ENCODE peak calls at places on chromosomes 13 and 19, in four cellular contexts. One of them, this sample, is unnamed.

GRCh38 chr19:47497073-47497766 is 13.2 kb upstream of the KPTN start:
- DNase-seq in WTC11: no peak
- DNase-seq in K562: peak; percentile 91
- DNase-seq in HepG2: no peak
- DNase-seq in this sample: no peak

GRCh38 chr19:43914051-43914450 is 21.0 kb downstream of the ZNF45 start:
- DNase-seq in K562: no peak
- DNase-seq in WTC11: no peak
- DNase-seq in HepG2: no peak
- DNase-seq in this sample: no peak

GRCh38 chr13:108033800-108034707 is 181.3 kb downstream of the LIG4 start:
- DNase-seq in WTC11: no peak
- DNase-seq in K562: no peak
- DNase-seq in HepG2: peak; percentile 18
- DNase-seq in this sample: no peak

GRCh38 chr13:53136554-53136953 is 107.9 kb downstream of the OLFM4 start:
- DNase-seq in WTC11: no peak
- DNase-seq in K562: no peak
- DNase-seq in HepG2: no peak
- DNase-seq in this sample: no peak

GRCh38 chr13:37344051-37344450 is 238.6 kb upstream of the CSNK1A1L start:
- DNase-seq in HepG2: no peak
- DNase-seq in WTC11: no peak
- DNase-seq in K562: no peak
- DNase-seq in this sample: no peak

GRCh38 chr19:4980087-4980486 is 11.2 kb downstream of the KDM4B start:
- DNase-seq in WTC11: no peak
- DNase-seq in HepG2: no peak
- DNase-seq in K562: no peak
- DNase-seq in this sample: no peak

GRCh38 chr13:29464105-29464679 is 131.3 kb downstream of the SLC7A1 start:
- DNase-seq in WTC11: no peak
- DNase-seq in K562: no peak
- DNase-seq in HepG2: no peak
- DNase-seq in this sample: no peak

GRCh38 chr19:3464797-3465235 is 15.5 kb downstream of the SMIM24 start:
- DNase-seq in WTC11: no peak
- DNase-seq in HepG2: no peak
- DNase-seq in K562: no peak
- DNase-seq in this sample: no peak

GRCh38 chr19:4007836-4008539 is 452 bp downstream of the PIAS4 start:
- DNase-seq in K562: peak; percentile 42
- DNase-seq in HepG2: peak; percentile 18
- DNase-seq in WTC11: peak; percentile 40
- DNase-seq in this sample: no peak

GRCh38 chr13:103607995-103608394 is 541.8 kb upstream of the SLC10A2 start:
- DNase-seq in K562: no peak
- DNase-seq in HepG2: no peak
- DNase-seq in WTC11: no peak
- DNase-seq in this sample: no peak

GRCh38 chr19:32619051-32619685 is 38.2 kb downstream of the PDCD5 start:
- DNase-seq in K562: no peak
- DNase-seq in HepG2: no peak
- DNase-seq in WTC11: no peak
- DNase-seq in this sample: no peak

GRCh38 chr13:39672378-39673132 is 17.1 kb downstream of the COG6 start:
- DNase-seq in WTC11: no peak
- DNase-seq in HepG2: no peak
- DNase-seq in K562: no peak
- DNase-seq in this sample: no peak

GRCh38 chr19:33273881-33274662 is 28.3 kb downstream of the CEBPA start:
- DNase-seq in WTC11: no peak
- DNase-seq in K562: no peak
- DNase-seq in HepG2: peak; percentile 56
- DNase-seq in this sample: no peak

GRCh38 chr19:16611121-16611520 is 16.9 kb downstream of the MED26 start:
- DNase-seq in K562: no peak
- DNase-seq in WTC11: no peak
- DNase-seq in HepG2: no peak
- DNase-seq in this sample: no peak

GRCh38 chr13:75079226-75079625 is 402.7 kb downstream of the TBC1D4 start:
- DNase-seq in WTC11: no peak
- DNase-seq in HepG2: no peak
- DNase-seq in K562: no peak
- DNase-seq in this sample: no peak

GRCh38 chr13:50909605-50910482 is at the start of gene RNASEH2B:
- DNase-seq in WTC11: peak; percentile 67
- DNase-seq in K562: peak; percentile 78
- DNase-seq in HepG2: peak; percentile 58
- DNase-seq in this sample: peak; percentile 71

GRCh38 chr19:51009061-51009891 is 7.9 kb upstream of the KLK8 start:
- DNase-seq in K562: no peak
- DNase-seq in HepG2: no peak
- DNase-seq in WTC11: no peak
- DNase-seq in this sample: no peak

GRCh38 chr19:45152504-45153338 is 8.1 kb downstream of the NKPD1 start:
- DNase-seq in WTC11: peak; percentile 75
- DNase-seq in K562: no peak
- DNase-seq in HepG2: no peak
- DNase-seq in this sample: no peak

GRCh38 chr13:32316476-32316875 is 1.2 kb downstream of the BRCA2 start:
- DNase-seq in K562: no peak
- DNase-seq in HepG2: no peak
- DNase-seq in WTC11: no peak
- DNase-seq in this sample: no peak

DNA sequence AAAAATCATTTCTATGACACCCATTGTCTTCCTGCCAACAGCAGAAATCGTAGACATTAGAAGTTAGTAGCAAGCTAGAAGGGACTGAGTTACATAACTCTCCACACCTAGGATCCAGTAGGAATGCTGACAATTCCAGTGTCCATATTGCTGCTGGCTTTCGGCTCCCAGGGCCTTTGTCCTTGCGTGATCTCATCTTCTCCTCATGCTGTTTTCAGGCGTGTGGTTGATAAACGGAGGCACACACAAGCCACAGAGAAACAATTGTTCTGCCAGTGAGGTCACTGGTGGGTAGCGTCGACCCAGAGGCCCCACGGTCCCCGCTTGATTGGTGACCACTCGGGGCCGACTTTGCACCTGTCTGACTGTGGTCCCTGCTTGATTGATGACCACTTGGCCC is 31.6 kb upstream of the F7 start:
- DNase-seq in HepG2: no peak
- DNase-seq in WTC11: no peak
- DNase-seq in K562: no peak
- DNase-seq in this sample: no peak
- TF ChIP-seq SP1 in HepG2: no peak
- TF ChIP-seq SP1 in WTC11: no peak
- TF ChIP-seq SP1 in K562: no peak
- TF ChIP-seq SP1 in this sample: no peak

GRCh38 chr19:13621413-13621812 is 115.1 kb upstream of the CACNA1A start:
- DNase-seq in K562: peak; percentile 28
- DNase-seq in HepG2: no peak
- DNase-seq in WTC11: peak; percentile 54
- DNase-seq in this sample: no peak
- TF ChIP-seq ELF4 in K562: no peak
- TF ChIP-seq ELF4 in HepG2: no peak
- TF ChIP-seq ELF4 in WTC11: no peak
- TF ChIP-seq ELF4 in this sample: no peak

DNA sequence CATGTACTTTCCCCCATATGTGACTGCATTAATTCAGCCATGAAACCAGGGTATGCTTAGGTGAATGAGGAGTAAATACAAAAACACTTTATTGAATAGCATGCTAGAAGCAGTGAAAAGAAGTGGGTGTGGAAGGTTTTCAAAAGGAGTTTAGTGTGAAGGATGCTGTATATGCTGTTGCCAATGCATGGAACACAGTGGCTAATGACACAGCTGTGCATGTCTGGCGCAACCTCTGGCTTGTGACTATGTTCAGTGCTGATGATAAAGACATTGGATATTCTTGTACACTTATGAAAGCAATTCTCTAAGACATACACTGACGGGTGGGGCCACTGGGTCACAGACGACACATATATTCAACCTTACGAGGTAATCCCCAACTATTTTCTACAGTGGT is 55.2 kb downstream of the SOX21 start:
- DNase-seq in HepG2: no peak
- DNase-seq in WTC11: no peak
- DNase-seq in K562: no peak
- DNase-seq in this sample: no peak
- TF ChIP-seq SP1 in HepG2: no peak
- TF ChIP-seq SP1 in WTC11: no peak
- TF ChIP-seq SP1 in K562: no peak
- TF ChIP-seq SP1 in this sample: no peak

DNA sequence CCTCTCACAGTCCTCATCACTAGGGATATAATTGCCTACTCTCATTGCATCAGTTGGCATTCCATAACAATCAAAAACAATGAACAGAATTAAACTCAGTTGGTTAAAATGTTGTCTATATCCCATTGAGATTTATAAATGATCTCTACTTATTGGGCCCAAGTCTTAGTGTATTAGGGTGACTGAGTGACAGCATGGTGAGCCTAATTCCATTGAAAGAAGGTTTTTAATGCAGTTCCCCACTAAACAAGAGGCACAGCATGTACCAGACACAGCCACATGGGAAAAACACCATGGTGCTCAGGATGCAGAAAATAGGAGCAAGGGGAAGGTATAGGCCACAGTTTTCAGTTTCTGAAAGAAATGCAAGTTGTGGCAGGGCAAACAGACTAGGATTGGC is 208.4 kb downstream of the RFC3 start:
- DNase-seq in HepG2: no peak
- DNase-seq in WTC11: no peak
- DNase-seq in K562: no peak
- DNase-seq in this sample: no peak
- TF ChIP-seq ELF4 in HepG2: no peak
- TF ChIP-seq ELF4 in WTC11: no peak
- TF ChIP-seq ELF4 in K562: no peak
- TF ChIP-seq ELF4 in this sample: no peak

GRCh38 chr13:98174995-98175394 is 2.1 kb downstream of the RNF113B start:
- DNase-seq in K562: no peak
- DNase-seq in WTC11: no peak
- DNase-seq in HepG2: no peak
- DNase-seq in this sample: no peak
- TF ChIP-seq SP1 in K562: no peak
- TF ChIP-seq SP1 in WTC11: no peak
- TF ChIP-seq SP1 in HepG2: no peak
- TF ChIP-seq SP1 in this sample: no peak

GRCh38 chr19:41548954-41549688 is 26.8 kb upstream of the CEACAM21 start:
- DNase-seq in WTC11: no peak
- DNase-seq in K562: no peak
- DNase-seq in HepG2: no peak
- DNase-seq in this sample: no peak
- TF ChIP-seq ELF4 in WTC11: no peak
- TF ChIP-seq ELF4 in K562: no peak
- TF ChIP-seq ELF4 in HepG2: no peak
- TF ChIP-seq ELF4 in this sample: no peak

DNA sequence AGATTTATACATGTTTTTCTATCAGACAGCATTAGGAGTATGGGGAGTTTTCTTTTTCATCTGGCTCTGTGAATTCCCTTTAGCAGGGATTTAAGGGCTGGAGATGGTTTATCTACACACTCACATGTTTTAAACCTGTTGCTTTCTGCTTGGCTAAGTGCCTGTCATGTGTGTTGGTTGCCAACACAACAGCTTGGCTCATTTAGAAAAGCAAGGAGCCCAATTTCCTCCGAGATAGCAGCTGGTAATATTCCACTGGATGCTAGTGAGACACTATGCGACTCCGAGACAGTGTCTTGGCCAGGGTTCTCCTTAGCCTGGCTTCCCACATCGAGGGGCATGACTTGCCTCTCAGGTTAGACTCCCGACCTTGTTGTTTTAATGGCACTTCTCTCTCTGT is 83.3 kb downstream of the KLF5 start:
- DNase-seq in HepG2: no peak
- DNase-seq in WTC11: no peak
- DNase-seq in K562: no peak
- DNase-seq in this sample: no peak
- TF ChIP-seq SP1 in HepG2: no peak
- TF ChIP-seq SP1 in WTC11: no peak
- TF ChIP-seq SP1 in K562: no peak
- TF ChIP-seq SP1 in this sample: no peak

This sample was measured in HEK293T.